ENCODE peak calls at places on chromosomes 5 and 9, in nine cellular contexts. One of them, this sample, is unnamed.
A peak's percentile ranks its signal among the peaks of the same experiment; 100 is the strongest.

GRCh38 chr5:181107699-181108098 is 23.3 kb downstream of the OR2V1 start:
- DNase-seq in DND-41: no peak
- DNase-seq in neural progenitor cell: no peak
- DNase-seq in dorsolateral prefrontal cortex: no peak
- DNase-seq in left lung: no peak
- DNase-seq in brain microvascular endothelial cell: no peak
- DNase-seq in AG10803: no peak
- DNase-seq in pancreas: no peak
- DNase-seq in HL-60: no peak
- DNase-seq in this sample: no peak

GRCh38 chr5:59187772-59188347 is 605.0 kb downstream of the RAB3C start:
- DNase-seq in DND-41: no peak
- DNase-seq in neural progenitor cell: peak; percentile 21
- DNase-seq in dorsolateral prefrontal cortex: no peak
- DNase-seq in left lung: no peak
- DNase-seq in brain microvascular endothelial cell: peak; percentile 62
- DNase-seq in AG10803: no peak
- DNase-seq in pancreas: no peak
- DNase-seq in HL-60: no peak
- DNase-seq in this sample: no peak

GRCh38 chr9:131382850-131383729 is 10.8 kb upstream of the PRRC2B start:
- DNase-seq in DND-41: no peak
- DNase-seq in neural progenitor cell: peak; percentile 93
- DNase-seq in dorsolateral prefrontal cortex: peak; percentile 54
- DNase-seq in left lung: peak; percentile 44
- DNase-seq in brain microvascular endothelial cell: peak; percentile 58
- DNase-seq in AG10803: peak; percentile 78
- DNase-seq in pancreas: peak; percentile 57
- DNase-seq in HL-60: no peak
- DNase-seq in this sample: peak; percentile 43

GRCh38 chr5:77102549-77102948 is 15.5 kb upstream of the ZBED3 start:
- DNase-seq in DND-41: no peak
- DNase-seq in neural progenitor cell: no peak
- DNase-seq in dorsolateral prefrontal cortex: no peak
- DNase-seq in left lung: peak; percentile 40
- DNase-seq in brain microvascular endothelial cell: no peak
- DNase-seq in AG10803: no peak
- DNase-seq in pancreas: no peak
- DNase-seq in HL-60: no peak
- DNase-seq in this sample: no peak

GRCh38 chr5:155728857-155729683 is 597.9 kb upstream of the SGCD start:
- DNase-seq in DND-41: no peak
- DNase-seq in neural progenitor cell: peak; percentile 75
- DNase-seq in dorsolateral prefrontal cortex: peak; percentile 69
- DNase-seq in left lung: no peak
- DNase-seq in brain microvascular endothelial cell: no peak
- DNase-seq in AG10803: peak; percentile 78
- DNase-seq in pancreas: no peak
- DNase-seq in HL-60: no peak
- DNase-seq in this sample: no peak

GRCh38 chr9:9754186-9754585 is 858.6 kb downstream of the PTPRD start:
- DNase-seq in DND-41: no peak
- DNase-seq in neural progenitor cell: no peak
- DNase-seq in dorsolateral prefrontal cortex: no peak
- DNase-seq in left lung: no peak
- DNase-seq in brain microvascular endothelial cell: no peak
- DNase-seq in AG10803: no peak
- DNase-seq in pancreas: no peak
- DNase-seq in HL-60: no peak
- DNase-seq in this sample: no peak

GRCh38 chr9:100083448-100084144 is 15.2 kb downstream of the ERP44 start:
- DNase-seq in DND-41: no peak
- DNase-seq in neural progenitor cell: no peak
- DNase-seq in dorsolateral prefrontal cortex: no peak
- DNase-seq in left lung: no peak
- DNase-seq in brain microvascular endothelial cell: no peak
- DNase-seq in AG10803: no peak
- DNase-seq in pancreas: no peak
- DNase-seq in HL-60: no peak
- DNase-seq in this sample: no peak

GRCh38 chr5:84281383-84281782 is 103.3 kb downstream of the EDIL3 start:
- DNase-seq in DND-41: no peak
- DNase-seq in neural progenitor cell: no peak
- DNase-seq in dorsolateral prefrontal cortex: no peak
- DNase-seq in left lung: no peak
- DNase-seq in brain microvascular endothelial cell: no peak
- DNase-seq in AG10803: no peak
- DNase-seq in pancreas: no peak
- DNase-seq in HL-60: no peak
- DNase-seq in this sample: no peak

GRCh38 chr5:106768392-106768791 is 902.3 kb downstream of the EFNA5 start:
- DNase-seq in DND-41: no peak
- DNase-seq in neural progenitor cell: no peak
- DNase-seq in dorsolateral prefrontal cortex: no peak
- DNase-seq in left lung: no peak
- DNase-seq in brain microvascular endothelial cell: no peak
- DNase-seq in AG10803: no peak
- DNase-seq in pancreas: no peak
- DNase-seq in HL-60: no peak
- DNase-seq in this sample: no peak

GRCh38 chr5:35478856-35479682 is 138.6 kb upstream of the SPEF2 start:
- DNase-seq in DND-41: peak; percentile 33
- DNase-seq in neural progenitor cell: no peak
- DNase-seq in dorsolateral prefrontal cortex: no peak
- DNase-seq in left lung: no peak
- DNase-seq in brain microvascular endothelial cell: no peak
- DNase-seq in AG10803: peak; percentile 52
- DNase-seq in pancreas: no peak
- DNase-seq in HL-60: no peak
- DNase-seq in this sample: no peak

GRCh38 chr9:112166176-112167140 is 8.6 kb downstream of the SUSD1 start:
- DNase-seq in DND-41: no peak
- DNase-seq in neural progenitor cell: peak; percentile 24
- DNase-seq in dorsolateral prefrontal cortex: no peak
- DNase-seq in left lung: no peak
- DNase-seq in brain microvascular endothelial cell: no peak
- DNase-seq in AG10803: peak; percentile 84
- DNase-seq in pancreas: no peak
- DNase-seq in HL-60: no peak
- DNase-seq in this sample: no peak

GRCh38 chr9:110452227-110452801 is 114.7 kb upstream of the TXNDC8 start:
- DNase-seq in DND-41: no peak
- DNase-seq in neural progenitor cell: peak; percentile 13
- DNase-seq in dorsolateral prefrontal cortex: no peak
- DNase-seq in left lung: no peak
- DNase-seq in brain microvascular endothelial cell: no peak
- DNase-seq in AG10803: peak; percentile 3
- DNase-seq in pancreas: no peak
- DNase-seq in HL-60: no peak
- DNase-seq in this sample: no peak
- TF ChIP-seq CTCF in DND-41: peak; percentile 38
- TF ChIP-seq CTCF in neural progenitor cell: peak; percentile 75
- TF ChIP-seq CTCF in dorsolateral prefrontal cortex: peak; percentile 50
- TF ChIP-seq CTCF in left lung: peak; percentile 39
- TF ChIP-seq CTCF in brain microvascular endothelial cell: peak; percentile 31
- TF ChIP-seq CTCF in AG10803: peak; percentile 45
- TF ChIP-seq CTCF in pancreas: no peak
- TF ChIP-seq CTCF in HL-60: no peak
- TF ChIP-seq CTCF in this sample: peak; percentile 25

DNA sequence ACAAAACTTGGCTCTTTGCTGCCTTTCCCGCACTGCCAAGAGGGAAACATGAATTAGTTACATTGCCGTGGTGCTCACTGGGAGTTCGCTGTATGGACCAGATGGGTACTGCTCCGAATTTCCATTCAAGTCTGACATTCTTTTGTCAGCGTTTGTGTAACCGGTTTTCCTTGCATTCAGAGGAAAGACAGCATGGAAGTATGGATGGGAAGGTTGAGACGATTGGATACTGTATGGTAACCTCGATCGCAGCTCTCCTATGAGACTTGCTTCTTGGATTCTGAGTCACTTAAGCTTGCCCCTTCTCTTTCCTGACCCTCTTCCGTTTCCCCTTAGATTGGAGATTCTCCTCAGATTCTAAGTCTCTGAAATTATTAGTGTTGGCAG is 625 bp upstream of the UBLCP1 start:
- DNase-seq in DND-41: peak; percentile 21
- DNase-seq in neural progenitor cell: no peak
- DNase-seq in dorsolateral prefrontal cortex: no peak
- DNase-seq in left lung: no peak
- DNase-seq in brain microvascular endothelial cell: no peak
- DNase-seq in AG10803: peak; percentile 12
- DNase-seq in pancreas: no peak
- DNase-seq in HL-60: no peak
- DNase-seq in this sample: no peak
- H3K4me3 ChIP-seq in DND-41: peak overlapping the region; percentile 65
- H3K4me3 ChIP-seq in neural progenitor cell: peak overlapping the region; percentile 84
- H3K4me3 ChIP-seq in dorsolateral prefrontal cortex: peak overlapping the region; percentile 97
- H3K4me3 ChIP-seq in left lung: peak overlapping the region; percentile 61
- H3K4me3 ChIP-seq in brain microvascular endothelial cell: peak overlapping the region; percentile 99
- H3K4me3 ChIP-seq in AG10803: peak overlapping the region; percentile 96
- H3K4me3 ChIP-seq in pancreas: peak overlapping the region; percentile 66
- H3K4me3 ChIP-seq in HL-60: peak overlapping the region; percentile 86
- H3K4me3 ChIP-seq in this sample: peak overlapping the region; percentile 94

DNA sequence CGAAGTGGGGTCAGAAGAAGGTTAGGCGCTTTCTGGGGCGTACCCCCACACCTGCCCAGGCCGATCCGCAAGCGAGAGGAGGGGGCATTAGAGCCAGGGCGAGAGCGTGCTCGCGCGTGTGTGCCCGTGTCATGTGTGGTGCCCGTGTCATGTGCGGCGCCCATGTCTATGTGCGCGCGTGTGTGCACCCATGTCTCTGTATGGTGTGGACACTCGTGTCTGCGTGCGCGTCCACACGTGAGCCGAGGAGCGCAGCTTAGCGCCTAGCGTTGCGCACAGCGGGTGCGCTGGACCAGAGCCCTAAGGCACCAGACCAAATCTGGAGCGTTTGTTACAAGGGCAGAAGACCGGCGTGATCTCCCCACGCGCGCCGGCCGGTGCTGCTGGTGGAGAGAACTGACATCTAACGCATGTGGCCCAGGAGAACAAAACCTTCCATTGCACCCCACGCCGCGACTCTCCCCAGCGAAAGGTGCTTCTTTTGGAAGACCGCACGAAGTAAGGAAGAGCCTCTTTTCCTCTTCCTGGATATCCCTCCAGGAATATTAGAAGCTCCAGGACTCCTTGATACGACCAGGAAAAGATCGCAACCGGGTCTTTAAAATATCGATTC is 639 bp downstream of the NIM1K start:
- DNase-seq in DND-41: no peak
- DNase-seq in neural progenitor cell: peak; percentile 39
- DNase-seq in dorsolateral prefrontal cortex: peak; percentile 73
- DNase-seq in left lung: no peak
- DNase-seq in brain microvascular endothelial cell: no peak
- DNase-seq in AG10803: peak; percentile 37
- DNase-seq in pancreas: peak; percentile 36
- DNase-seq in HL-60: no peak
- DNase-seq in this sample: no peak
- TF ChIP-seq CTCF in DND-41: no peak
- TF ChIP-seq CTCF in neural progenitor cell: no peak
- TF ChIP-seq CTCF in dorsolateral prefrontal cortex: no peak
- TF ChIP-seq CTCF in left lung: no peak
- TF ChIP-seq CTCF in brain microvascular endothelial cell: no peak
- TF ChIP-seq CTCF in AG10803: no peak
- TF ChIP-seq CTCF in pancreas: no peak
- TF ChIP-seq CTCF in HL-60: no peak
- TF ChIP-seq CTCF in this sample: no peak

DNA sequence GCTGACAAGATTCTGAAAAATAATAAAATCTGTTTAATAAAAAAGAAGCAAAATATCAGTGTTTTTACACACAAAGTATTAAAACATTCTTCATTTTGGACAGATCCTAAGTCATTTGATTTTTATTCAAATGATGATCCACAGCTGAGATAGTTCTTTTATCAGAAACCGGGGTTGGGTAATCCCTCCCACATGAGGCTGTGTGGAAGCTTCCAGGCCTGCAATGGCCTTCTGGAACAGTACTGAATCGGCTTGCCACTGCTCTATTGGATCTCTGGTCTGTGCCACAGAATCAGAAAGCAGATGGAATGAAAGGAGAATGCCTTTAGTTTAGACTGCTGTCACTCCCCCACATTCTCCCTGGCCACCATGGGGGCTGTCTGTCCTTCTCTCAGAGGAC is 6.1 kb upstream of the C5orf58 start:
- DNase-seq in DND-41: no peak
- DNase-seq in neural progenitor cell: no peak
- DNase-seq in dorsolateral prefrontal cortex: no peak
- DNase-seq in left lung: no peak
- DNase-seq in brain microvascular endothelial cell: no peak
- DNase-seq in AG10803: no peak
- DNase-seq in pancreas: no peak
- DNase-seq in HL-60: no peak
- DNase-seq in this sample: no peak
- H3K4me3 ChIP-seq in DND-41: no peak overlapping the region
- H3K4me3 ChIP-seq in neural progenitor cell: no peak overlapping the region
- H3K4me3 ChIP-seq in dorsolateral prefrontal cortex: no peak overlapping the region
- H3K4me3 ChIP-seq in left lung: no peak overlapping the region
- H3K4me3 ChIP-seq in brain microvascular endothelial cell: no peak overlapping the region
- H3K4me3 ChIP-seq in AG10803: no peak overlapping the region
- H3K4me3 ChIP-seq in pancreas: no peak overlapping the region
- H3K4me3 ChIP-seq in HL-60: no peak overlapping the region
- H3K4me3 ChIP-seq in this sample: no peak overlapping the region

GRCh38 chr5:111670826-111671492 is 86.0 kb downstream of the NREP start:
- DNase-seq in DND-41: no peak
- DNase-seq in neural progenitor cell: no peak
- DNase-seq in dorsolateral prefrontal cortex: no peak
- DNase-seq in left lung: no peak
- DNase-seq in brain microvascular endothelial cell: no peak
- DNase-seq in AG10803: no peak
- DNase-seq in pancreas: no peak
- DNase-seq in HL-60: no peak
- DNase-seq in this sample: no peak
- TF ChIP-seq CTCF in DND-41: no peak
- TF ChIP-seq CTCF in neural progenitor cell: peak; percentile 20
- TF ChIP-seq CTCF in dorsolateral prefrontal cortex: no peak
- TF ChIP-seq CTCF in left lung: no peak
- TF ChIP-seq CTCF in brain microvascular endothelial cell: peak; percentile 30
- TF ChIP-seq CTCF in AG10803: peak; percentile 32
- TF ChIP-seq CTCF in pancreas: no peak
- TF ChIP-seq CTCF in HL-60: no peak
- TF ChIP-seq CTCF in this sample: peak; percentile 18

GRCh38 chr5:80754900-80755299 is 100.1 kb upstream of the DHFR start:
- DNase-seq in DND-41: peak; percentile 81
- DNase-seq in neural progenitor cell: peak; percentile 89
- DNase-seq in dorsolateral prefrontal cortex: no peak
- DNase-seq in left lung: no peak
- DNase-seq in brain microvascular endothelial cell: peak; percentile 36
- DNase-seq in AG10803: no peak
- DNase-seq in pancreas: no peak
- DNase-seq in HL-60: no peak
- DNase-seq in this sample: no peak
- H3K4me3 ChIP-seq in DND-41: no peak overlapping the region
- H3K4me3 ChIP-seq in neural progenitor cell: peak overlapping the region; percentile 6
- H3K4me3 ChIP-seq in dorsolateral prefrontal cortex: no peak overlapping the region
- H3K4me3 ChIP-seq in left lung: no peak overlapping the region
- H3K4me3 ChIP-seq in brain microvascular endothelial cell: no peak overlapping the region
- H3K4me3 ChIP-seq in AG10803: no peak overlapping the region
- H3K4me3 ChIP-seq in pancreas: no peak overlapping the region
- H3K4me3 ChIP-seq in HL-60: no peak overlapping the region
- H3K4me3 ChIP-seq in this sample: no peak overlapping the region

GRCh38 chr5:132397224-132397623 is 27.7 kb downstream of the SLC22A5 start:
- DNase-seq in DND-41: no peak
- DNase-seq in neural progenitor cell: no peak
- DNase-seq in dorsolateral prefrontal cortex: no peak
- DNase-seq in left lung: no peak
- DNase-seq in brain microvascular endothelial cell: no peak
- DNase-seq in AG10803: no peak
- DNase-seq in pancreas: no peak
- DNase-seq in HL-60: no peak
- DNase-seq in this sample: no peak
- TF ChIP-seq CTCF in DND-41: no peak
- TF ChIP-seq CTCF in neural progenitor cell: no peak
- TF ChIP-seq CTCF in dorsolateral prefrontal cortex: no peak
- TF ChIP-seq CTCF in left lung: no peak
- TF ChIP-seq CTCF in brain microvascular endothelial cell: no peak
- TF ChIP-seq CTCF in AG10803: no peak
- TF ChIP-seq CTCF in pancreas: no peak
- TF ChIP-seq CTCF in HL-60: no peak
- TF ChIP-seq CTCF in this sample: no peak

This sample was measured in AG09309.